ENCODE peak calls at places on chromosomes 7 and 10, in seven cellular contexts. M is stimulated activated naive CD8-positive, alpha-beta T cell treated with anti-CD3 and anti-CD28 coated beads, Interleukin-15, amount 100 ng/mL, for 72 hours; L is activated CD8-positive, alpha-beta memory T cell treated with anti-CD3 and anti-CD28 coated beads, Interleukin-2, amount 10 ng/mL, durations not matched to agents 7 days and 5 days; D is left colon; G is HepG2; U is heart right ventricle; Z is PC-3. B is an unnamed sample.

GRCh38 chr10:73251683-73252444 is 580 bp downstream of the MRPS16 start:
- ATAC-seq in M (no peak), L (peak), D (peak), G (peak), U (peak), Z (peak), B (peak)

GRCh38 chr7:16026253-16027020 is 340.0 kb upstream of the MEOX2 start:
- ATAC-seq in M (no peak), L (no peak), D (no peak), G (no peak), U (peak), Z (no peak), B (no peak)

GRCh38 chr10:82313401-82313800 is 438.4 kb downstream of the NRG3 start:
- ATAC-seq in M (no peak), L (no peak), D (no peak), G (no peak), U (no peak), Z (no peak), B (no peak)

GRCh38 chr10:104323721-104324686 is 14.3 kb downstream of the ITPRIP start:
- ATAC-seq in M (no peak), L (no peak), D (no peak), G (no peak), U (no peak), Z (no peak), B (no peak)

GRCh38 chr10:51257511-51258248 is 183.4 kb downstream of the PRKG1 start:
- ATAC-seq in M (no peak), L (no peak), D (no peak), G (no peak), U (no peak), Z (no peak), B (no peak)

GRCh38 chr7:112160130-112160770 is 45.9 kb downstream of the DOCK4 start:
- ATAC-seq in M (no peak), L (no peak), D (no peak), G (peak), U (no peak), Z (peak), B (peak)

GRCh38 chr10:89163265-89163995 is 43.7 kb downstream of the CH25H start:
- ATAC-seq in M (peak), L (peak), D (no peak), G (no peak), U (peak), Z (no peak), B (no peak)

GRCh38 chr10:31962826-31963597 is 34.4 kb upstream of the ARHGAP12 start:
- ATAC-seq in M (no peak), L (no peak), D (peak), G (peak), U (no peak), Z (no peak), B (no peak)

GRCh38 chr7:25223206-25223605 is 5.1 kb downstream of the NPVF start:
- ATAC-seq in M (no peak), L (no peak), D (no peak), G (no peak), U (no peak), Z (no peak), B (no peak)

GRCh38 chr7:49773082-49773938 is at the start of gene VWC2:
- ATAC-seq in M (peak), L (no peak), D (peak), G (no peak), U (peak), Z (no peak), B (peak)

GRCh38 chr10:130412317-130412716 is 276.1 kb downstream of the GLRX3 start:
- ATAC-seq in M (no peak), L (no peak), D (no peak), G (no peak), U (no peak), Z (no peak), B (no peak)

GRCh38 chr10:28444031-28444430 is 88.9 kb upstream of the WAC start:
- ATAC-seq in M (no peak), L (no peak), D (no peak), G (no peak), U (no peak), Z (no peak), B (no peak)